ENCODE peak calls at places on chromosomes 6 and 20, in nine cellular contexts. B, D, R, Y, A, X, E, S and O are unnamed samples.

GRCh38 chr6:167056370-167056769 is 57.2 kb downstream of the CEP43 start:
- DNase-seq in D (no peak), S (no peak), X (no peak), A (no peak), B (no peak), E (no peak), R (no peak), Y (no peak), O (peak; percentile 89)

GRCh38 chr6:18477301-18477941 is 90.3 kb downstream of the RNF144B start:
- DNase-seq in A (no peak), R (no peak), S (no peak), E (no peak), D (no peak), X (no peak), Y (peak; percentile 79), B (no peak), O (peak; percentile 39)

GRCh38 chr6:7647504-7647903 is 57.5 kb downstream of the SNRNP48 start:
- DNase-seq in R (no peak), B (no peak), D (no peak), S (no peak), A (no peak), Y (no peak), E (no peak), X (no peak), O (no peak)

GRCh38 chr6:150881911-150882481 is 16.5 kb downstream of the MTHFD1L start:
- DNase-seq in Y (peak; percentile 98), S (no peak), R (peak; percentile 57), E (no peak), A (peak; percentile 82), B (peak; percentile 89), X (peak; percentile 69), D (no peak), O (peak; percentile 99)

GRCh38 chr6:1633366-1634021 is 23.8 kb downstream of the FOXC1 start:
- DNase-seq in X (peak; percentile 48), S (no peak), A (no peak), E (no peak), D (no peak), Y (no peak), R (no peak), B (no peak), O (no peak)

GRCh38 chr6:41813469-41813868 is 26.0 kb downstream of the TOMM6 start:
- DNase-seq in Y (no peak), X (no peak), E (no peak), A (no peak), R (no peak), D (no peak), B (no peak), S (no peak), O (no peak)

GRCh38 chr6:149235130-149235561 is 82.4 kb upstream of the TAB2 start:
- DNase-seq in B (no peak), R (no peak), X (no peak), D (peak; percentile 51), Y (peak; percentile 86), A (no peak), S (no peak), E (no peak), O (peak; percentile 92)

GRCh38 chr6:166097914-166098522 is 69.6 kb downstream of the TBXT start:
- DNase-seq in R (peak; percentile 62), S (peak; percentile 30), X (peak; percentile 88), D (peak; percentile 55), A (peak; percentile 81), B (peak; percentile 79), E (peak; percentile 71), Y (peak; percentile 42), O (peak; percentile 47)

GRCh38 chr6:38352636-38353035 is 287.1 kb downstream of the BTBD9 start:
- DNase-seq in E (no peak), Y (no peak), X (no peak), S (no peak), A (no peak), D (no peak), B (no peak), R (no peak), O (peak; percentile 49)

GRCh38 chr20:62210496-62210855 is 9.6 kb downstream of the HRH3 start:
- DNase-seq in D (no peak), B (no peak), E (no peak), R (no peak), A (no peak), S (no peak), Y (no peak), X (no peak), O (no peak)

GRCh38 chr6:167134448-167135328 is 11.8 kb downstream of the CCR6 start:
- DNase-seq in X (no peak), A (no peak), R (no peak), S (no peak), B (no peak), E (no peak), Y (no peak), D (no peak), O (no peak)

GRCh38 chr6:69732640-69733039 is 64.2 kb downstream of the LMBRD1 start:
- DNase-seq in S (no peak), B (no peak), E (no peak), R (no peak), Y (peak; percentile 9), A (no peak), X (no peak), D (no peak), O (no peak)

GRCh38 chr20:4748847-4749246 is 27.1 kb downstream of the PRND start:
- DNase-seq in Y (peak; percentile 66), X (no peak), R (no peak), B (no peak), E (no peak), S (no peak), D (no peak), A (peak; percentile 47), O (no peak)

DNA sequence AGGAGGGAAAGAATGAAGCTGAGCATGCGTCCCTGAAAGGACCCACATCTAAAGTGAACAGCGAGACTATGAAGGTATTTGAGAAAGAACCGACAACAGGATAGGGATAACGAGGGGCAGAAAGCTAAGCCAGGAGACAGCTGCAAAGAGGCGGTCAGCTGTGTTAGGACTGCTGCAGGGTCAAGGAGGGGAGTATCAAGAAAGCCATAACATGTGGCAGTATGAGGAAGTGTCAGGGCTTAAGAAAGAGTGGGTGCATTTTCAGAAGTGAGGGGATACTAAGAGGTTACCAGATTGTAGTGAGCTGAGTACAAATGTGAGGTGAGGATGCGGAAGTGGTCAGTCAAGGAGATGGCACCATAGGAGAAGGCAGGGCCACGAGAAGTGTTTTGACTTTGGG is 21.2 kb downstream of the MYLIP start:
- DNase-seq in S (no peak), E (no peak), D (no peak), A (no peak), X (no peak), Y (no peak), B (no peak), R (no peak), O (no peak)
- H3K36me3 ChIP-seq in S (peaks cover 47% of the 10 kb centered on the region), E (peaks cover 18% of the 10 kb centered on the region), D (peaks cover 19% of the 10 kb centered on the region), A (no peaks in the 10 kb centered on the region), X (peaks cover 31% of the 10 kb centered on the region), Y (peaks cover 4% of the 10 kb centered on the region), B (peaks cover 33% of the 10 kb centered on the region), R (peaks cover 3% of the 10 kb centered on the region), O (no peaks in the 10 kb centered on the region)

DNA sequence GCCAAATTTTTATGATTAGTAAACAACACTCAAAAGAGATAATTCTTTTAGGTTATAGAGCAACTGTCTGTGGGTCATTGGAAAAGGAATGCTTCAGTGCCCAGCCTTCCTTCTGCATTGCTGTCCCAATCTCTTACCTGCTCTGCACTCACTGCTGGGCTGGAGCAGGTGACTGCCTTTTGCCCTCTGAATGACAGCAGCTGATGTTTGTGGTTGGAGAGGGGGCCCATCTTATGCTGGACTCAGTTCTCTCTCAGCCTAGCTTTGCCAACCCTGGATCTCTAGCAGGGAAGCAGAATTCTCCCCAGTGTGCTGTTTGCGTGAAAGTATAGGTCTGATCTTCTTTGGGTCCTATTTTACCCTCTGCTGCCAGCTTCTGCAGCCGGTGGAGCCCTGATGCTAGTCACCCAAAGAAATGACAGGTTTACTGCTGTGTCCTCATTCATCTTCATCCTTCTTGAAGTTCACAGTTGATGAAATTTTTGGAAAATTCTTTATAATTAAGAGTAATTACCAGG is 193.5 kb downstream of the ARID1B start:
- DNase-seq in E (no peak), Y (no peak), X (no peak), D (no peak), R (no peak), S (no peak), A (no peak), B (no peak), O (no peak)
- H3K4me1 ChIP-seq in E (peaks cover 50% of the 10 kb centered on the region), Y (no peaks in the 10 kb centered on the region), X (no peaks in the 10 kb centered on the region), D (peaks cover 12% of the 10 kb centered on the region), R (no peaks in the 10 kb centered on the region), S (peaks cover 30% of the 10 kb centered on the region), A (peaks cover 14% of the 10 kb centered on the region), B (peaks cover 9% of the 10 kb centered on the region), O (no peaks in the 10 kb centered on the region)

GRCh38 chr6:32167761-32168262 is 3.4 kb downstream of the EGFL8 start:
- DNase-seq in X (no peak), R (no peak), D (no peak), S (no peak), B (peak; percentile 84), Y (no peak), A (peak; percentile 72), E (no peak), O (no peak)
- H3K36me3 ChIP-seq in X (peaks cover 29% of the 10 kb centered on the region), R (no peaks in the 10 kb centered on the region), D (peaks cover 3% of the 10 kb centered on the region), S (peaks cover 16% of the 10 kb centered on the region), B (peaks cover 5% of the 10 kb centered on the region), Y (peaks cover 7% of the 10 kb centered on the region), A (no peaks in the 10 kb centered on the region), E (peaks cover 42% of the 10 kb centered on the region), O (peaks cover 12% of the 10 kb centered on the region)

DNA sequence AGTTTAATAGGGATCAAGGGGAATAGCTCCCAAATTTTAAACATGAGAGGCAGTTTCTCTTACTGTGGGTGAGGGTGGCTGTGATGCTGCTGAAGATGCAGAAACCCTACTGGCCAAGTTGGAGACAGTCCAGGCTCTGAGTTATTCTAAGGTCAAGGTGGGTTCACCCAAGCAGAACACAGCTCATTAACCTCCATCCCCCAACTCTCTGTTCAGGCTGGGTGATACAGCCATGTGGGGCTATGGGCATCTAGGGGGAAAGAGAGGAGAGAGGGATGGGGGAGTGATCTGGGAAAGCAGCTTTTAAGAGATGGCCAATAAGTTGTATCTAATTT is 18.9 kb upstream of the TRAM2 start:
- DNase-seq in R (no peak), Y (no peak), D (no peak), S (no peak), B (no peak), X (no peak), A (no peak), E (no peak), O (no peak)
- H3K4me1 ChIP-seq in R (no peaks in the 10 kb centered on the region), Y (peaks cover 26% of the 10 kb centered on the region), D (peaks cover 4% of the 10 kb centered on the region), S (no peaks in the 10 kb centered on the region), B (peaks cover 8% of the 10 kb centered on the region), X (no peaks in the 10 kb centered on the region), A (peaks cover 10% of the 10 kb centered on the region), E (peaks cover 41% of the 10 kb centered on the region), O (peaks cover 43% of the 10 kb centered on the region)

DNA sequence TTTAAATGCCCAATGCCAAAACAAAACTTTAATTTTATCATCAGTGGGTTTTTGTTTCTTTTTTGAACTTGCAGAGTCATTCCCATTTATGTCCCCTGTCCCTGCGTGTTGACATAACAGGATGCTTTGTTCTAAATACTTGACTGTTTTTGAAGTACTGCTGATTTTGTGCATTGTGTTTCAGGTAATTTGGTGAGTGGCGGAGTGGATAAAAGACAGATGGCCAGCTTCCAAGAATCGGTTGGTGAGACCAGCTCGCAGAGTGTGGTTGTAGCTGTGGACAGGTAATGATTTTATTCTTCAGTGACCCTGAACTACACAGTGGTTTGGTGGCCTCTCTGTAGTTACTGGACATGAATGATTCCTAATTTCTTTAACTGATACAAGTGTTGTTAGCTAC is 50.5 kb upstream of the CSE1L start:
- DNase-seq in E (no peak), D (no peak), R (no peak), X (no peak), B (peak; percentile 6), S (no peak), A (no peak), Y (no peak), O (no peak)
- H3K36me3 ChIP-seq in E (peaks cover 92% of the 10 kb centered on the region), D (peaks cover 48% of the 10 kb centered on the region), R (peaks cover 10% of the 10 kb centered on the region), X (peaks cover 74% of the 10 kb centered on the region), B (peaks cover 79% of the 10 kb centered on the region), S (peaks cover 48% of the 10 kb centered on the region), A (peaks cover 4% of the 10 kb centered on the region), Y (peaks cover 35% of the 10 kb centered on the region), O (peaks cover 51% of the 10 kb centered on the region)

GRCh38 chr20:1891263-1892121 is 3.7 kb upstream of the SIRPA start:
- DNase-seq in A (no peak), D (no peak), X (no peak), R (no peak), B (no peak), S (no peak), Y (no peak), E (no peak), O (no peak)
- H3K4me1 ChIP-seq in A (peaks cover 26% of the 10 kb centered on the region), D (no peaks in the 10 kb centered on the region), X (no peaks in the 10 kb centered on the region), R (no peaks in the 10 kb centered on the region), B (peaks cover 11% of the 10 kb centered on the region), S (no peaks in the 10 kb centered on the region), Y (peaks cover 13% of the 10 kb centered on the region), E (peaks cover 50% of the 10 kb centered on the region), O (peaks cover 15% of the 10 kb centered on the region)